ENCODE peak calls at places on chromosomes 3 and 15, in nine cellular contexts. P is transverse colon, O is HCT116, A is K562, U is A549, C is testis, G is GM12892, X is adrenal gland, F is tibial nerve. R is an unnamed sample.

GRCh38 chr15:85327820-85328219 is 52.6 kb upstream of the AKAP13 start:
- DNase-seq in X (no peak), G (no peak), O (no peak), P (no peak), C (no peak), U (no peak), A (no peak), F (no peak), R (no peak)

GRCh38 chr3:159189994-159190669 is 388.3 kb downstream of the MFSD1 start:
- DNase-seq in A (no peak), O (no peak), U (no peak), F (no peak), X (no peak), C (no peak), G (no peak), P (no peak), R (peak)

GRCh38 chr3:79369306-79369705 is 398.5 kb downstream of the ROBO1 start:
- DNase-seq in F (no peak), O (no peak), C (no peak), P (no peak), X (no peak), G (no peak), A (no peak), U (no peak), R (no peak)

GRCh38 chr3:27758083-27758482 is 36.0 kb upstream of the EOMES start:
- DNase-seq in F (peak), P (no peak), X (peak), O (peak), G (no peak), C (no peak), U (peak), A (no peak), R (peak)

GRCh38 chr3:156334841-156335545 is 214.6 kb downstream of the KCNAB1 start:
- DNase-seq in P (no peak), G (no peak), A (no peak), U (no peak), O (no peak), F (no peak), C (no peak), X (no peak), R (no peak)

GRCh38 chr3:137172703-137173102 is 214.9 kb downstream of the IL20RB start:
- DNase-seq in C (no peak), U (no peak), X (no peak), A (no peak), G (no peak), O (no peak), P (no peak), F (no peak), R (no peak)

GRCh38 chr3:46811615-46812236 is 51.5 kb downstream of the MYL3 start:
- DNase-seq in O (no peak), F (no peak), X (no peak), P (no peak), C (no peak), A (peak), G (no peak), U (no peak), R (no peak)

GRCh38 chr3:151319613-151320012 is 3.0 kb upstream of the GPR87 start:
- DNase-seq in P (no peak), F (no peak), A (no peak), X (no peak), O (no peak), U (no peak), G (no peak), C (no peak), R (no peak)

GRCh38 chr3:45664558-45664957 is 24.6 kb upstream of the SACM1L start:
- DNase-seq in F (no peak), X (peak), P (peak), A (no peak), C (peak), O (no peak), U (no peak), G (peak), R (no peak)

GRCh38 chr3:188489639-188490405 is 335.9 kb downstream of the LPP start:
- DNase-seq in C (no peak), A (no peak), O (no peak), F (no peak), X (no peak), P (no peak), G (no peak), U (no peak), R (no peak)

GRCh38 chr3:65245133-65246076 is 557.6 kb upstream of the ADAMTS9 start:
- DNase-seq in G (no peak), X (peak), U (no peak), A (no peak), F (no peak), O (no peak), P (no peak), C (no peak), R (no peak)

GRCh38 chr3:135539351-135539750 is 426.2 kb upstream of the PPP2R3A start:
- DNase-seq in C (no peak), G (no peak), F (no peak), X (no peak), A (no peak), U (no peak), O (no peak), P (peak), R (no peak)

GRCh38 chr15:63640146-63640545 is 43.0 kb downstream of the FBXL22 start:
- DNase-seq in P (no peak), U (no peak), A (no peak), G (no peak), F (no peak), C (no peak), X (no peak), O (no peak), R (no peak)

GRCh38 chr15:38080651-38081271 is 146.3 kb downstream of the TMCO5A start:
- DNase-seq in F (no peak), C (no peak), G (no peak), O (no peak), U (no peak), X (no peak), P (no peak), A (no peak), R (no peak)

GRCh38 chr15:34754674-34755418 is at the start of gene GJD2:
- DNase-seq in F (no peak), X (no peak), O (no peak), P (no peak), U (no peak), G (no peak), A (peak), C (no peak), R (no peak)

GRCh38 chr3:4852780-4853748 is 126.2 kb upstream of the BHLHE40 start:
- DNase-seq in G (no peak), P (no peak), F (no peak), X (no peak), U (no peak), C (no peak), A (no peak), O (no peak), R (no peak)

GRCh38 chr3:55604414-55604813 is 117.3 kb upstream of the WNT5A start:
- DNase-seq in A (no peak), F (no peak), C (no peak), O (no peak), P (no peak), X (peak), G (no peak), U (no peak), R (no peak)

GRCh38 chr3:129575233-129575986 is 31.1 kb downstream of the PLXND1 start:
- DNase-seq in F (no peak), A (no peak), X (no peak), C (no peak), U (no peak), P (no peak), G (no peak), O (no peak), R (no peak)

GRCh38 chr15:78082106-78082742 is 4.7 kb upstream of the TBC1D2B start:
- DNase-seq in P (peak), C (no peak), F (no peak), X (no peak), G (no peak), A (no peak), O (no peak), U (no peak), R (no peak)

GRCh38 chr3:124411729-124412128 is 318.5 kb upstream of the UMPS start:
- DNase-seq in O (no peak), G (no peak), X (no peak), F (no peak), C (no peak), P (no peak), U (no peak), A (no peak), R (no peak)

GRCh38 chr15:28977377-28978010 is 91.7 kb downstream of the APBA2 start:
- DNase-seq in C (no peak), O (peak), P (no peak), F (no peak), X (peak), A (no peak), G (no peak), U (peak), R (peak)

GRCh38 chr3:160569874-160570273 is 4.5 kb upstream of the KPNA4 start:
- DNase-seq in X (no peak), P (no peak), O (no peak), G (no peak), C (no peak), F (no peak), A (no peak), U (no peak), R (no peak)

GRCh38 chr15:29821416-29822099 is 710 bp downstream of the TJP1 start:
- DNase-seq in G (no peak), O (peak), X (peak), P (peak), C (peak), A (peak), F (peak), U (peak), R (peak)

GRCh38 chr3:67302419-67302979 is 304.4 kb downstream of the KBTBD8 start:
- DNase-seq in U (no peak), P (no peak), G (no peak), A (no peak), C (no peak), F (no peak), X (no peak), O (no peak), R (no peak)

GRCh38 chr3:157618075-157618760 is 115.0 kb upstream of the VEPH1 start:
- DNase-seq in X (peak), P (no peak), C (no peak), A (peak), O (peak), G (no peak), U (peak), F (no peak), R (peak)

GRCh38 chr3:37863949-37864822 is 2.5 kb downstream of the CTDSPL start:
- DNase-seq in X (no peak), A (no peak), F (no peak), U (no peak), G (no peak), P (no peak), O (no peak), C (no peak), R (no peak)

GRCh38 chr3:185630182-185630622 is 44.1 kb downstream of the SENP2 start:
- DNase-seq in G (no peak), C (no peak), P (peak), U (no peak), A (no peak), F (peak), X (peak), O (no peak), R (no peak)

GRCh38 chr15:57153140-57153539 is 223.2 kb upstream of the CGNL1 start:
- DNase-seq in G (no peak), F (no peak), C (no peak), A (no peak), O (no peak), U (no peak), P (no peak), X (peak), R (no peak)

GRCh38 chr15:39549912-39550311 is 31.0 kb upstream of the THBS1 start:
- DNase-seq in P (no peak), O (no peak), C (no peak), U (no peak), F (no peak), X (no peak), G (no peak), A (peak), R (no peak)

GRCh38 chr3:78742041-78742440 is 1025.8 kb downstream of the ROBO1 start:
- DNase-seq in X (no peak), A (no peak), O (no peak), P (no peak), C (no peak), F (no peak), U (no peak), G (no peak), R (no peak)

GRCh38 chr15:71392821-71393220 is 277.6 kb downstream of the THSD4 start:
- DNase-seq in G (no peak), O (no peak), U (no peak), X (no peak), F (no peak), C (no peak), A (no peak), P (no peak), R (no peak)

GRCh38 chr15:50148362-50148963 is 29.4 kb upstream of the ATP8B4 start:
- DNase-seq in X (peak), G (no peak), U (no peak), P (peak), O (peak), F (no peak), C (peak), A (peak), R (no peak)

GRCh38 chr3:42906905-42907183 is 902 bp downstream of the ZNF662 start:
- DNase-seq in G (no peak), C (peak), X (no peak), F (no peak), A (no peak), O (no peak), P (no peak), U (no peak), R (no peak)

GRCh38 chr3:158845748-158846350 is 44.0 kb downstream of the MFSD1 start:
- DNase-seq in X (peak), A (peak), O (peak), C (peak), P (no peak), G (peak), U (peak), F (no peak), R (peak)

GRCh38 chr3:179148446-179149238 is 485 bp downstream of the PIK3CA start:
- DNase-seq in O (no peak), X (peak), G (peak), A (peak), U (peak), F (peak), C (peak), P (peak), R (peak)
- TF ChIP-seq POLR2A in O (no peak), X (peak), G (peak), A (no peak), U (no peak), F (no peak), C (no peak), P (peak), R (peak)

GRCh38 chr3:32421991-32422859 is 30.6 kb downstream of the CMTM7 start:
- DNase-seq in F (peak), P (peak), C (peak), X (peak), G (no peak), O (peak), A (peak), U (peak), R (peak)
- TF ChIP-seq POLR2A in F (no peak), P (no peak), C (no peak), X (no peak), G (no peak), O (no peak), A (no peak), U (no peak), R (no peak)

GRCh38 chr3:105367406-105368213 is 901 bp downstream of the ALCAM start:
- DNase-seq in A (no peak), G (peak), X (peak), U (peak), P (peak), C (peak), O (no peak), F (peak), R (no peak)
- TF ChIP-seq POLR2A in A (no peak), G (peak), X (peak), U (no peak), P (peak), C (no peak), O (peak), F (no peak), R (no peak)

GRCh38 chr3:184003187-184003967 is 14.3 kb downstream of the ABCC5 start:
- DNase-seq in U (no peak), P (no peak), O (no peak), A (no peak), C (no peak), F (no peak), X (no peak), G (no peak), R (no peak)

GRCh38 chr3:184008161-184008560 is 9.5 kb downstream of the ABCC5 start:
- DNase-seq in O (no peak), C (no peak), G (no peak), F (no peak), U (no peak), P (no peak), A (no peak), X (no peak), R (no peak)

GRCh38 chr3:184004483-184004882 is 13.2 kb downstream of the ABCC5 start:
- DNase-seq in A (no peak), G (no peak), C (no peak), U (no peak), X (peak), O (no peak), F (no peak), P (no peak), R (no peak)

GRCh38 chr3:184002469-184002868 is 15.2 kb downstream of the ABCC5 start:
- DNase-seq in P (no peak), C (no peak), A (no peak), G (no peak), O (no peak), X (no peak), F (no peak), U (no peak), R (no peak)

GRCh38 chr3:184005981-184006507 is 11.6 kb downstream of the ABCC5 start:
- DNase-seq in G (peak), X (peak), U (no peak), P (peak), O (peak), C (peak), A (peak), F (no peak), R (peak)
- TF ChIP-seq POLR2A in G (no peak), X (no peak), U (no peak), P (peak), O (no peak), C (no peak), A (no peak), F (no peak), R (no peak)

GRCh38 chr15:66498501-66499386 is 1.2 kb upstream of the SNAPC5 start:
- DNase-seq in X (no peak), C (peak), G (no peak), O (no peak), P (no peak), F (no peak), U (no peak), A (no peak), R (no peak)
- TF ChIP-seq POLR2A in X (no peak), C (no peak), G (no peak), O (no peak), P (no peak), F (no peak), U (no peak), A (peak), R (no peak)

DNA sequence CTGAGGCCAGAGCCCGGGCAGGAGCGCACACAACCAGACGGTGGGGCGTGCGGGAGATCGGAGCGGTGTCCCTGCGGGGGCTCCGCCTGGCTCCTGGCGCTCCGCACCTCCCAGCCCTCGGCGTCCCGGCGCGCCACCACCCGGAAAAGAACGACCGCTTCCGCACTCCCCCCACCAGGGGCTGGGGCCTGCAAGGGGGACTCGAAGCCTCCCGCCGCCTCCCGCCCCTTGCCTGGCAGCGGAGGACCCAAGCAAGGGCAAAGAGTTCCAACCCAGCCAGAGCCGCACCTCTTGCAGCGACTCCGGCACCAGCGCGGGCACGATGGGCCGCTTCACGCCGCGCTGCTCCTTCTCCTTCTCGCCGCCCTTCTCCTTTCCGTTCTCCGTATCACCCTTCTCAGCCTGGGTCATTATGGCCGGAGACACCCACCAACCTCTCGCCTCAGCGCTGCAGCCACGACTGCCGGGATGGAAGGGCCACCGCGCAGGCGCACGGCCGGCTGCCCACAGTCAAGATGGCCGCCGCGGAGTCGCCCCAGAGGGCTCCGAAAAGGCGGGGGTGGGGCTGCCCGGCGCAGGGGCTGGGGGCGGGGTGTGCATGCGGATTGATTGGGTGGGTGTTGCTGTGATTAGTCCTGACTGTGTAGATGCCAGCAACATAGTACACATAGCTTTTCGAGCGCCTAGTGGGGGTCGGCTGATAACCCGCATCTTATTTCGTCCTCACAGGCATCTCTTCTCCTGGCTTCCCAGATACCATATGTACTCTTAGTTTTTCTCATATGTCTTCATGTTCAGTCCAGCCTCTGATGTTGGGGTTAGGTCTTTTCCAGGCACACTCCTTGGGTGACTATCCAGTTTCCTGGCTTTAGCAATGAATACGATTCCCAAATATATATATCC is at the start of gene ACTR8:
- DNase-seq in G (peak), P (peak), X (peak), F (peak), C (peak), O (peak), A (peak), U (peak), R (peak)
- TF ChIP-seq POLR2A in G (peak), P (peak), X (peak), F (peak), C (no peak), O (peak), A (peak), U (peak), R (peak)

GRCh38 chr3:76024640-76025039 is 239.3 kb upstream of the ZNF717 start:
- DNase-seq in A (no peak), C (no peak), X (no peak), G (no peak), O (no peak), U (no peak), P (no peak), F (no peak), R (no peak)

GRCh38 chr3:76034652-76035051 is 249.3 kb upstream of the ZNF717 start:
- DNase-seq in G (no peak), A (no peak), U (no peak), O (no peak), C (no peak), X (no peak), P (no peak), F (no peak), R (no peak)

GRCh38 chr3:76026379-76026778 is 241.0 kb upstream of the ZNF717 start:
- DNase-seq in X (no peak), O (no peak), U (no peak), C (no peak), F (no peak), P (no peak), A (no peak), G (no peak), R (no peak)

GRCh38 chr3:76025561-76025960 is 240.2 kb upstream of the ZNF717 start:
- DNase-seq in G (no peak), F (no peak), A (no peak), X (no peak), P (no peak), C (no peak), O (no peak), U (no peak), R (no peak)

GRCh38 chr3:76028816-76029215 is 243.5 kb upstream of the ZNF717 start:
- DNase-seq in X (no peak), A (no peak), O (no peak), U (no peak), P (no peak), C (no peak), F (no peak), G (no peak), R (no peak)
- TF ChIP-seq POLR2A in X (no peak), A (no peak), O (no peak), U (no peak), P (no peak), C (no peak), F (no peak), G (no peak), R (no peak)